ENCODE peak calls at places on chromosomes 3 and 15, in eight cellular contexts. H, D, N, L, I, P, B and Z are unnamed samples.

GRCh38 chr3:70871909-70872656 is 559.6 kb upstream of the MDFIC2 start:
- DNase-seq in H (no peak), B (no peak), P (no peak), D (no peak), L (no peak), N (no peak), I (no peak), Z (no peak)

GRCh38 chr15:78853500-78853899 is 19.2 kb upstream of the MORF4L1 start:
- DNase-seq in D (no peak), B (no peak), I (no peak), H (no peak), L (no peak), P (no peak), N (no peak), Z (no peak)

GRCh38 chr15:47301481-47301880 is 415.8 kb upstream of the SEMA6D start:
- DNase-seq in H (no peak), L (no peak), D (peak), I (no peak), N (no peak), P (no peak), B (no peak), Z (no peak)

GRCh38 chr3:66588340-66588847 is 87.6 kb upstream of the LRIG1 start:
- DNase-seq in L (no peak), N (no peak), P (peak), I (no peak), B (no peak), H (no peak), D (no peak), Z (no peak)

GRCh38 chr15:99987701-99988100 is 254.5 kb upstream of the LYSMD4 start:
- DNase-seq in P (no peak), H (no peak), N (no peak), I (no peak), L (no peak), D (no peak), B (no peak), Z (no peak)

GRCh38 chr15:57251941-57252340 is 124.4 kb upstream of the CGNL1 start:
- DNase-seq in P (no peak), N (no peak), I (no peak), H (no peak), D (no peak), B (no peak), L (no peak), Z (no peak)

GRCh38 chr3:14319654-14320182 is 82.7 kb upstream of the SLC6A6 start:
- DNase-seq in P (peak), N (no peak), L (peak), D (no peak), I (peak), H (no peak), B (no peak), Z (peak)

GRCh38 chr3:53796161-53796560 is 50.1 kb downstream of the CHDH start:
- DNase-seq in D (no peak), I (no peak), P (no peak), B (no peak), H (no peak), L (no peak), N (no peak), Z (no peak)

GRCh38 chr15:66772967-66773873 is 71.2 kb downstream of the SMAD6 start:
- DNase-seq in B (no peak), P (no peak), L (no peak), D (no peak), H (no peak), N (no peak), I (no peak), Z (peak)

GRCh38 chr15:60799885-60800728 is 321.2 kb upstream of the ICE2 start:
- DNase-seq in I (no peak), D (no peak), H (no peak), L (no peak), B (no peak), P (no peak), N (no peak), Z (no peak)

GRCh38 chr15:70240082-70240481 is 142.4 kb upstream of the TLE3 start:
- DNase-seq in D (no peak), H (no peak), L (peak), P (no peak), B (no peak), I (no peak), N (no peak), Z (no peak)

GRCh38 chr3:108152261-108152660 is 61.4 kb upstream of the CD47 start:
- DNase-seq in H (no peak), D (no peak), B (no peak), I (no peak), L (no peak), P (no peak), N (no peak), Z (no peak)

GRCh38 chr3:161305095-161305991 is 66.0 kb downstream of the SPTSSB start:
- DNase-seq in I (no peak), P (peak), B (no peak), D (no peak), L (no peak), N (no peak), H (no peak), Z (no peak)

GRCh38 chr15:59400103-59400813 is 27.6 kb upstream of the MYO1E start:
- DNase-seq in P (no peak), L (no peak), N (no peak), H (no peak), B (no peak), I (no peak), D (no peak), Z (no peak)

GRCh38 chr3:143826296-143826695 is 22.0 kb downstream of the SLC9A9 start:
- DNase-seq in P (no peak), L (no peak), B (no peak), H (no peak), I (no peak), D (no peak), N (no peak), Z (no peak)

GRCh38 chr3:57791245-57791644 is 35.1 kb downstream of the SLMAP start:
- DNase-seq in P (no peak), N (no peak), I (no peak), B (no peak), L (no peak), H (no peak), D (no peak), Z (no peak)

GRCh38 chr3:126083511-126083912 is 412 bp downstream of the SLC41A3 start:
- DNase-seq in I (no peak), H (peak), L (no peak), B (no peak), D (peak), N (no peak), P (no peak), Z (peak)

GRCh38 chr15:46304320-46304719 is 669.5 kb downstream of the SQOR start:
- DNase-seq in I (no peak), D (no peak), P (no peak), H (no peak), B (no peak), L (no peak), N (no peak), Z (peak)

GRCh38 chr3:168847293-168847883 is 751.7 kb upstream of the GOLIM4 start:
- DNase-seq in I (no peak), D (no peak), P (peak), B (no peak), N (peak), H (no peak), L (no peak), Z (peak)

GRCh38 chr3:197573048-197573767 is 17.4 kb upstream of the BDH1 start:
- DNase-seq in N (no peak), D (no peak), H (no peak), I (no peak), P (no peak), B (no peak), L (no peak), Z (no peak)

GRCh38 chr3:9881440-9881839 is 1.4 kb upstream of the CIDEC start:
- DNase-seq in L (no peak), P (no peak), H (no peak), I (no peak), D (no peak), B (no peak), N (no peak), Z (no peak)

GRCh38 chr3:52069135-52069534 is 12.8 kb upstream of the DUSP7 start:
- DNase-seq in L (no peak), P (no peak), I (no peak), N (no peak), B (no peak), H (no peak), D (no peak), Z (no peak)

GRCh38 chr3:109643590-109643989 is 306.2 kb upstream of the DPPA4 start:
- DNase-seq in D (no peak), H (no peak), I (peak), B (no peak), N (no peak), L (no peak), P (no peak), Z (no peak)

GRCh38 chr15:63283126-63283525 is 5.7 kb downstream of the APH1B start:
- DNase-seq in I (no peak), L (no peak), D (no peak), N (no peak), H (no peak), B (no peak), P (no peak), Z (no peak)

GRCh38 chr3:196518999-196519737 is 4.0 kb upstream of the SMCO1 start:
- DNase-seq in H (peak), I (peak), P (no peak), L (peak), N (no peak), D (peak), B (no peak), Z (peak)

GRCh38 chr3:45778761-45779201 is 17.6 kb downstream of the SLC6A20 start:
- DNase-seq in I (no peak), N (no peak), H (no peak), B (no peak), D (no peak), L (no peak), P (no peak), Z (no peak)

GRCh38 chr15:58295637-58296036 is 136.2 kb upstream of the LIPC start:
- DNase-seq in P (no peak), D (no peak), I (no peak), B (no peak), L (no peak), N (no peak), H (no peak), Z (no peak)

GRCh38 chr15:58297639-58298038 is 134.2 kb upstream of the LIPC start:
- DNase-seq in N (no peak), P (no peak), B (no peak), H (no peak), D (no peak), L (no peak), I (no peak), Z (no peak)

GRCh38 chr15:58298883-58299282 is 132.9 kb upstream of the LIPC start:
- DNase-seq in L (no peak), N (no peak), D (no peak), B (no peak), I (no peak), H (no peak), P (no peak), Z (no peak)

GRCh38 chr15:58293622-58294550 is 137.9 kb upstream of the LIPC start:
- DNase-seq in H (no peak), P (no peak), B (no peak), D (no peak), L (no peak), I (peak), N (no peak), Z (no peak)

GRCh38 chr15:58296276-58296675 is 135.5 kb upstream of the LIPC start:
- DNase-seq in B (no peak), L (no peak), D (no peak), P (no peak), N (no peak), H (no peak), I (no peak), Z (no peak)
- TF ChIP-seq CTCF in B (no peak), L (no peak), D (no peak), P (no peak), N (no peak), H (no peak), I (no peak), Z (no peak)

DNA sequence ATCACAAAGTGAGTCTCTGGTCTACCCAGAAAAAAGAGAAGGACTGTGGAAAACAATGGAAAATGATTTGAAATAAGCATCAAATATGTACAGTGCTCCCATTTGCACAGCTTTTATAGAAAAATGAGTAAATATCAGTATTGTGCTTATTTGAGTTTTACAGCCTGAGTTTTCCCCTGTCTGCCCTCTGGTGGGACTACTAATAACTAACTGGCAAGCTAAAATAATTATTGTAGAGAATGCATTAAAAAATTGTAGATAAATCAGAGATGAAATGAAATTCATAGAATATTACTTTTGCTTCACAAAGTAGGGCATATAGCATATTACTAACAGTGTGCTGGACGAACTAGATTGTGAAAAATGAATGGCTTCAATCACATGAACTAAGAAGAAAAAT is 287.1 kb downstream of the NAALADL2 start:
- DNase-seq in L (no peak), I (no peak), P (peak), N (no peak), D (no peak), B (no peak), H (no peak), Z (no peak)
- TF ChIP-seq CTCF in L (no peak), I (peak), P (peak), N (no peak), D (no peak), B (no peak), H (no peak), Z (no peak)

DNA sequence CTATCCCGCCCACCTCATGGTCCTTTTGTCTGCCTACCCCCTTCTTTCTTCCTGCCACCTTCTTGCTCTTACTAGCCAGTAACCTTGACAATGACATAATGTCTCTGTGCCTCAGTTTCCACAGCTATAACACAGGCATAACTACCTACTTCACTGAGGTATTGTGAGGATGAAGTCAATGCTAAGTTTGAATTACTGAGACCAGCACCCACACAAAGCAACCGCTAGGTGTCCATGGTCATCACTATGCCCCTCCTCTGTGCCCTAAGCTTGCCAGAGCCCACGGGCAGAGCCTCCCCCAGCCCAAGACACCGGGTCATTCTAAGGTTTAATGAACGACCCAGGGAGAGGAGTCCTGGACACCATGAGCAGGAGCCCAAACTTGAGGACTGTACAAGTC is 101.6 kb downstream of the OXNAD1 start:
- DNase-seq in I (no peak), N (no peak), H (no peak), P (no peak), D (no peak), B (no peak), L (no peak), Z (no peak)
- TF ChIP-seq CTCF in I (no peak), N (no peak), H (no peak), P (no peak), D (no peak), B (no peak), L (no peak), Z (peak)

DNA sequence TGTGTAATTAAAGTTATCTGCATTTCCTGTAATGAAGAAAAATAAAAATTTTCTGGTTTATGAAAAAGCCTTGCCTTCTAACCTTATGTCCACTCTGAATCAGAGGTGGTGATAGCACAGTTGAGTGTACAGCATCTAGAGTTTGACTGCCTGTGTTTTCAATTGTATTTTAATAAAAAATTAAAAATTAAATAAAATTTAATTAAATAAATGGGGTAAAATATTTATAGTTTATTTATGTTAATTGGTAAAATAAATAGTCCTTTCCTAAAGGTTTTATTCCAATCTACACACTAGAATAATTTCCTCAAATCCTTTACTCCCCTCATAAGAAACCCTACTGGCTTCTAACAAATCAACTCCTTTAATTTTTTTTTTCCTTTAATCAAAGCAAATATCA is 111.8 kb upstream of the MYO5C start:
- DNase-seq in D (no peak), H (no peak), N (no peak), L (no peak), B (no peak), I (no peak), P (no peak), Z (no peak)
- TF ChIP-seq CTCF in D (no peak), H (no peak), N (no peak), L (no peak), B (no peak), I (no peak), P (no peak), Z (no peak)

GRCh38 chr15:74174966-74175270 is 1.4 kb downstream of the ISLR start:
- DNase-seq in P (no peak), L (no peak), H (no peak), B (no peak), I (no peak), D (no peak), N (no peak), Z (no peak)

GRCh38 chr15:74174216-74174965 is 881 bp downstream of the ISLR start:
- DNase-seq in I (no peak), L (no peak), B (no peak), H (no peak), N (no peak), D (no peak), P (no peak), Z (peak)

GRCh38 chr15:74175271-74176191 is 2.0 kb downstream of the ISLR start:
- DNase-seq in L (no peak), D (no peak), B (no peak), I (no peak), N (no peak), H (no peak), P (no peak), Z (no peak)

GRCh38 chr15:74178326-74179100 is 5.0 kb downstream of the ISLR start:
- DNase-seq in N (no peak), B (no peak), D (no peak), L (no peak), H (no peak), P (no peak), I (no peak), Z (no peak)

DNA sequence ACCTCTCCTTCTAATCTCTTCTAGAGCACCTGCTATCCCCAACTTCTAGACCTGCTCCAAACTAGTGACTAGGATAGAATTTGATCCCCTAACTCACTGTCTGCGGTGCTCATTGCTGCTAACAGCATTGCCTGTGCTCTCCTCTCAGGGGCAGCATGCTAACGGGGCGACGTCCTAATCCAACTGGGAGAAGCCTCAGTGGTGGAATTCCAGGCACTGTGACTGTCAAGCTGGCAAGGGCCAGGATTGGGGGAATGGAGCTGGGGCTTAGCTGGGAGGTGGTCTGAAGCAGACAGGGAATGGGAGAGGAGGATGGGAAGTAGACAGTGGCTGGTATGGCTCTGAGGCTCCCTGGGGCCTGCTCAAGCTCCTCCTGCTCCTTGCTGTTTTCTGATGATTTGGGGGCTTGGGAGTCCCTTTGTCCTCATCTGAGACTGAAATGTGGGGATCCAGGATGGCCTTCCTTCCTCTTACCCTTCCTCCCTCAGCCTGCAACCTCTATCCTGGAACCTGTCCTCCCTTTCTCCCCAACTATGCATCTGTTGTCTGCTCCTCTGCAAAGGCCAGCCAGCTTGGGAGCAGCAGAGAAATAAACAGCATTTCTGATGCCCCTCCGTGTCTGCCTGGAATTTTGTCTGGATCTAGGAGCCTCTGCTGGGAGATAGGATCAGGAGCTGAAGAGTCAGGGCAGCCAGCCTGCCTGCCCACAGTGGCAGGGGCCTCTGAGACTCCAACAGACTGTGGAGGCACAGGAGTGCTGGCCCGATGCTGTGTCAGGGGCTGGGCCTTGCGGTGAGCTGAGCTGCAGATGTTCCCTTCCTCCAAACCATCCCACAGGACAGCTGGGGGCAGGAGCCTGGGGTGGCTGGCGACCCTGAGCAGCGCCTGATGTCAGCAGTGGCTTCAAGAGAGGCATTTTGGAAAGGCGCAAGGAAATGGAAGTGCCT is 3.0 kb downstream of the ISLR start:
- DNase-seq in H (no peak), P (no peak), I (no peak), L (no peak), B (no peak), D (no peak), N (no peak), Z (no peak)
- TF ChIP-seq CTCF in H (no peak), P (no peak), I (no peak), L (no peak), B (no peak), D (no peak), N (no peak), Z (no peak)

GRCh38 chr3:134801204-134801958 is 6.3 kb downstream of the EPHB1 start:
- DNase-seq in B (no peak), D (no peak), N (no peak), P (no peak), L (no peak), I (no peak), H (no peak), Z (no peak)

GRCh38 chr3:134803051-134803505 is 8.0 kb downstream of the EPHB1 start:
- DNase-seq in L (peak), P (no peak), D (no peak), N (no peak), I (no peak), H (no peak), B (no peak), Z (no peak)

GRCh38 chr3:134804508-134805480 is 9.7 kb downstream of the EPHB1 start:
- DNase-seq in D (no peak), B (no peak), L (no peak), P (no peak), H (no peak), I (no peak), N (no peak), Z (no peak)

GRCh38 chr3:134803652-134804051 is 8.6 kb downstream of the EPHB1 start:
- DNase-seq in L (no peak), N (no peak), P (no peak), B (no peak), H (no peak), D (no peak), I (no peak), Z (no peak)

DNA sequence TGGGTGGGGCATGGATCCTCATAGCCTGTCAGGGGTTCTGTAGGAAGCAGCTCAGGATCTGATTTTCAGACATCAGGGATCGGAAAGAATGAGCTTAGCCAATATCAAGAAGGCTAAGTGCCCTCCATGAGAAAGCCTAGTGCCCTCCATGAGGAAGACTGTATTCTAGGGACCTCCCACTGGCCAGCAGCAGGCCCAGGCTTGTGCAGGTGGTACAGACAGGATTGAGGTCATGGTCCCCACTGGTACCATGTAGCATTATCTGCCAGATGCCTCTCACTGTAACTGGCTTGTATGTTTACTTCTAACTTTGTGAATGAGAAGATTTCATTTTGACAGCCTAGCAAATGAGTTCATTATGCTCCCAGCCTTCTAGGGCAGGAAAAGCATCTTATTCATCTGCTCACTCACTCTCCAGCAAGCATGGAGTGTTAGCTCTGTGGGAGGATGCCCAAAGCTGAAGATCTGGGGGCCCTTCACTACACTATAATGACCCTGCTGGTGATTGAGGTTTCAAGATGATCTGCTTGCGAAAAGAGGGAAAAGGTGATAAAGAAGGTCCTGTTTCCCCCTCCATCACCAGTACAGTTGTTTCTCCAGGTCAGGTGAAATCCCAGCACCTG is 7.5 kb downstream of the EPHB1 start:
- DNase-seq in D (no peak), H (no peak), L (no peak), N (no peak), P (no peak), I (no peak), B (no peak), Z (no peak)
- TF ChIP-seq CTCF in D (no peak), H (no peak), L (no peak), N (no peak), P (no peak), I (no peak), B (no peak), Z (no peak)